ENCODE peak calls at places on chromosome 22, in ten cellular contexts. O is HCT116, E is K562, U is ovary, S is heart left ventricle, J is uterus, Y is transverse colon, L is stomach, M is tibial nerve, W is sigmoid colon. N is an unnamed sample. For H3K36me3, the result is how much of the 10 kb centered on the place peaks cover.

GRCh38 chr22:26770624-26771023 is 113.2 kb downstream of the MIAT start:
- DNase-seq in O (no peak), E (no peak), U (no peak), S (no peak), J (no peak), Y (no peak), L (no peak), M (no peak), W (no peak), N (no peak)

GRCh38 chr22:47446331-47446730 is 683.9 kb downstream of the TBC1D22A start:
- DNase-seq in O (no peak), E (no peak), U (no peak), S (no peak), J (no peak), Y (no peak), L (no peak), M (no peak), W (no peak), N (no peak)

GRCh38 chr22:34951212-34951611 is 114.7 kb upstream of the ISX start:
- DNase-seq in O (no peak), E (no peak), U (no peak), S (no peak), J (no peak), Y (no peak), L (no peak), M (no peak), W (no peak), N (no peak)

GRCh38 chr22:42217752-42218280 is 52.6 kb downstream of the TCF20 start:
- DNase-seq in O (no peak), E (no peak), U (no peak), S (no peak), J (no peak), Y (no peak), L (no peak), M (no peak), W (no peak), N (no peak)

GRCh38 chr22:40348025-40348658 is 1.8 kb downstream of the ADSL start:
- DNase-seq in O (peak), E (peak), U (peak), S (peak), J (no peak), Y (peak), L (peak), M (peak), W (no peak), N (peak)

GRCh38 chr22:35230839-35231584 is 26.3 kb upstream of the HMGXB4 start:
- DNase-seq in O (peak), E (peak), U (no peak), S (no peak), J (no peak), Y (peak), L (no peak), M (no peak), W (no peak), N (no peak)

GRCh38 chr22:36536717-36537116 is 7.8 kb upstream of the EIF3D start:
- DNase-seq in O (no peak), E (no peak), U (no peak), S (no peak), J (no peak), Y (no peak), L (no peak), M (no peak), W (no peak), N (no peak)

GRCh38 chr22:22752556-22753477 is 108.4 kb downstream of the GGTLC2 start:
- DNase-seq in O (no peak), E (peak), U (no peak), S (no peak), J (no peak), Y (no peak), L (no peak), M (no peak), W (no peak), N (peak)

GRCh38 chr22:37204045-37204655 is 8.1 kb downstream of the SSTR3 start:
- DNase-seq in O (no peak), E (no peak), U (no peak), S (no peak), J (no peak), Y (no peak), L (no peak), M (no peak), W (peak), N (no peak)

GRCh38 chr22:46737976-46738641 is at the start of gene CERK:
- DNase-seq in O (no peak), E (peak), U (peak), S (peak), J (peak), Y (peak), L (peak), M (peak), W (peak), N (peak)

GRCh38 chr22:46801826-46802607 is 39.6 kb downstream of the TBC1D22A start:
- DNase-seq in O (no peak), E (no peak), U (no peak), S (no peak), J (no peak), Y (no peak), L (no peak), M (no peak), W (peak), N (no peak)

GRCh38 chr22:45221201-45221600 is 19.5 kb downstream of the KIAA0930 start:
- DNase-seq in O (no peak), E (no peak), U (no peak), S (no peak), J (no peak), Y (no peak), L (no peak), M (no peak), W (no peak), N (no peak)

GRCh38 chr22:45039206-45039605 is 29.4 kb upstream of the PHF21B start:
- DNase-seq in O (no peak), E (no peak), U (no peak), S (no peak), J (no peak), Y (no peak), L (no peak), M (no peak), W (no peak), N (no peak)

GRCh38 chr22:29255064-29255621 is 12.6 kb downstream of the RHBDD3 start:
- DNase-seq in O (no peak), E (no peak), U (no peak), S (no peak), J (no peak), Y (no peak), L (no peak), M (no peak), W (no peak), N (no peak)

GRCh38 chr22:37126383-37126782 is 16.9 kb upstream of the TMPRSS6 start:
- DNase-seq in O (peak), E (peak), U (no peak), S (no peak), J (no peak), Y (no peak), L (no peak), M (no peak), W (no peak), N (no peak)

GRCh38 chr22:27581688-27582087 is 219.9 kb downstream of the MN1 start:
- DNase-seq in O (no peak), E (no peak), U (peak), S (peak), J (peak), Y (peak), L (peak), M (peak), W (peak), N (peak)

GRCh38 chr22:19110064-19110458 is 12.2 kb downstream of the DGCR2 start:
- DNase-seq in O (no peak), E (no peak), U (no peak), S (no peak), J (no peak), Y (no peak), L (no peak), M (no peak), W (no peak), N (no peak)

GRCh38 chr22:29346659-29347058 is 31.2 kb upstream of the RASL10A start:
- DNase-seq in O (no peak), E (no peak), U (no peak), S (no peak), J (no peak), Y (no peak), L (peak), M (no peak), W (no peak), N (no peak)

GRCh38 chr22:32413715-32414114 is 1.7 kb upstream of the RTCB start:
- DNase-seq in O (peak), E (no peak), U (no peak), S (no peak), J (no peak), Y (no peak), L (no peak), M (no peak), W (no peak), N (no peak)

GRCh38 chr22:36386900-36387663 is 685 bp downstream of the MYH9 start:
- DNase-seq in O (no peak), E (peak), U (peak), S (peak), J (peak), Y (peak), L (peak), M (peak), W (peak), N (peak)

GRCh38 chr22:28329582-28330073 is 350.0 kb downstream of the TTC28 start:
- DNase-seq in O (no peak), E (no peak), U (no peak), S (no peak), J (no peak), Y (no peak), L (no peak), M (no peak), W (no peak), N (no peak)

GRCh38 chr22:32206774-32207758 is 2.2 kb upstream of the RFPL2 start:
- DNase-seq in O (peak), E (no peak), U (no peak), S (no peak), J (no peak), Y (peak), L (peak), M (no peak), W (no peak), N (no peak)

GRCh38 chr22:41952713-41953112 is 763 bp downstream of the SMIM45 start:
- DNase-seq in O (no peak), E (no peak), U (no peak), S (no peak), J (no peak), Y (no peak), L (no peak), M (no peak), W (no peak), N (no peak)

GRCh38 chr22:46854125-46854870 is 91.8 kb downstream of the TBC1D22A start:
- DNase-seq in O (no peak), E (peak), U (no peak), S (peak), J (no peak), Y (peak), L (no peak), M (no peak), W (peak), N (no peak)

GRCh38 chr22:22886546-22886945 is 1.1 kb upstream of the IGLL5 start:
- DNase-seq in O (no peak), E (peak), U (no peak), S (no peak), J (no peak), Y (no peak), L (no peak), M (no peak), W (no peak), N (no peak)

GRCh38 chr22:39215430-39216142 is 29.2 kb downstream of the PDGFB start:
- DNase-seq in O (peak), E (peak), U (no peak), S (no peak), J (no peak), Y (no peak), L (no peak), M (no peak), W (peak), N (no peak)

GRCh38 chr22:19407649-19408606 is 23.6 kb downstream of the HIRA start:
- DNase-seq in O (no peak), E (peak), U (peak), S (peak), J (no peak), Y (no peak), L (peak), M (no peak), W (peak), N (peak)

GRCh38 chr22:49418341-49418894 is 409.3 kb downstream of the BRD1 start:
- DNase-seq in O (no peak), E (no peak), U (no peak), S (no peak), J (no peak), Y (no peak), L (no peak), M (no peak), W (no peak), N (no peak)
- TF ChIP-seq POLR2A in O (no peak), E (no peak), U (no peak), S (no peak), J (no peak), Y (no peak), L (no peak), M (no peak), W (no peak), N (no peak)

GRCh38 chr22:24051028-24051427 is 39.9 kb downstream of the CABIN1 start:
- DNase-seq in O (no peak), E (no peak), U (no peak), S (no peak), J (no peak), Y (no peak), L (no peak), M (no peak), W (no peak), N (no peak)
- H3K36me3 ChIP-seq in O (under half), E (half or more), U (under half), S (under half), J (under half), Y (under half), L (under half), M (under half), W (half or more), N (under half)

GRCh38 chr22:17705565-17706450 is 67.3 kb downstream of the BCL2L13 start:
- DNase-seq in O (no peak), E (no peak), U (no peak), S (no peak), J (no peak), Y (no peak), L (no peak), M (no peak), W (no peak), N (no peak)

GRCh38 chr22:17706451-17706900 is 67.8 kb downstream of the BID start:
- DNase-seq in O (peak), E (no peak), U (no peak), S (peak), J (no peak), Y (peak), L (peak), M (peak), W (peak), N (peak)

GRCh38 chr22:17706947-17707346 is 67.3 kb downstream of the BID start:
- DNase-seq in O (no peak), E (no peak), U (no peak), S (no peak), J (no peak), Y (no peak), L (no peak), M (no peak), W (no peak), N (no peak)

GRCh38 chr22:17710023-17710422 is 64.2 kb downstream of the BID start:
- DNase-seq in O (no peak), E (no peak), U (no peak), S (no peak), J (no peak), Y (no peak), L (no peak), M (no peak), W (no peak), N (no peak)

GRCh38 chr22:17707526-17707925 is 66.7 kb downstream of the BID start:
- DNase-seq in O (no peak), E (no peak), U (no peak), S (no peak), J (no peak), Y (no peak), L (no peak), M (no peak), W (no peak), N (no peak)
- H3K27ac ChIP-seq in O (peak), E (no peak), U (no peak), S (peak), J (peak), Y (peak), L (peak), M (peak), W (peak), N (no peak)

GRCh38 chr22:44023404-44024287 is 456 bp upstream of the PARVB start:
- DNase-seq in O (no peak), E (peak), U (peak), S (peak), J (peak), Y (peak), L (peak), M (no peak), W (no peak), N (peak)
- TF ChIP-seq POLR2A in O (no peak), E (peak), U (peak), S (no peak), J (peak), Y (peak), L (no peak), M (peak), W (no peak), N (peak)

DNA sequence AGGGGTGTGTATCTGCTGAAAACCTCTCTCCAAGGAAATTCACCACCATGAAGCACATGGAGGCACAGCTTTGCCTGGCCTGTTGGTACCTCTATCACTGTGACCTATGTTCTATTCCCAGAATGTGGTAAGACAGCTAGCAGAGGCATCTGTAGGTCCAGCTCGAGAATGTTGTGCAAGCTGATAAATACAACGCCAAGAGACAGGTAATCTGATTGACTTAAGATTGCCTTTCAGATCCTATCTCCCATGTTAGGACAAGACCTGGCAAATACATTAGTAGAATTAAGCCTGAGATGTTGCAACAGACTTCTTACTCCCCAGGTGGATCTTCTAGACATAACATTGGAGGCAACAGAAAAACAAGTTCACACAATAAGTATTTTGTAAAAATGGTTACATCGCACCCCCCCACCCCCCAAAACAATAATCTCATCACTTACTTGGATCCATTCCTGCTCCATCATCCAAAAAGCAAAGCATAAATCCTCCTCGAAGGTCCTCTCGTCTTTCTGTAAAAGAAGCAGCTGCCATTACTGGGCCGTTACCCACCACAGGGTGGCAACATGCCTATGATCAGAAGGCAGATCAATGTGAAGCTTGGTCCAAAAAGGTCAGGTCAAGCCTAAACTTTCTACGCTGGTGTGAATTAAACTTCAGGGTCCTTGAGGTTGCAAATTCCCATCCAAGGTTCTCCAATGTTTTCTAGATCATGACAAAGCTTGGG is 18.5 kb downstream of the MORC2 start:
- DNase-seq in O (no peak), E (no peak), U (no peak), S (no peak), J (no peak), Y (no peak), L (no peak), M (no peak), W (no peak), N (no peak)
- H3K36me3 ChIP-seq in O (under half), E (half or more), U (under half), S (under half), J (under half), Y (under half), L (under half), M (under half), W (half or more), N (under half)

N was measured in body of pancreas.